ENCODE peak calls at places on chromosomes 6 and 20, in ten cellular contexts. One of them, this sample, is unnamed.

GRCh38 chr20:22456109-22456508 is 128.3 kb downstream of the FOXA2 start:
- DNase-seq in nephron progenitor cell: no peak
- DNase-seq in astrocyte of the cerebellum: no peak
- DNase-seq in fibroblast of lung: no peak
- DNase-seq in body of pancreas: no peak
- DNase-seq in RWPE1: no peak
- DNase-seq in HCT116: no peak
- DNase-seq in adrenal gland: no peak
- DNase-seq in ovary: no peak
- DNase-seq in hepatocyte: no peak
- DNase-seq in this sample: no peak

GRCh38 chr20:32135983-32136515 is 26.5 kb downstream of the TM9SF4 start:
- DNase-seq in nephron progenitor cell: no peak
- DNase-seq in astrocyte of the cerebellum: no peak
- DNase-seq in fibroblast of lung: no peak
- DNase-seq in body of pancreas: no peak
- DNase-seq in RWPE1: no peak
- DNase-seq in HCT116: no peak
- DNase-seq in adrenal gland: no peak
- DNase-seq in ovary: no peak
- DNase-seq in hepatocyte: no peak
- DNase-seq in this sample: no peak

GRCh38 chr6:82363368-82364086 is at the start of gene TPBG:
- DNase-seq in nephron progenitor cell: peak; percentile 85
- DNase-seq in astrocyte of the cerebellum: peak; percentile 54
- DNase-seq in fibroblast of lung: peak; percentile 87
- DNase-seq in body of pancreas: peak; percentile 52
- DNase-seq in RWPE1: peak; percentile 79
- DNase-seq in HCT116: peak; percentile 47
- DNase-seq in adrenal gland: peak; percentile 2
- DNase-seq in ovary: peak; percentile 38
- DNase-seq in hepatocyte: peak; percentile 79
- DNase-seq in this sample: no peak

GRCh38 chr6:99905209-99906106 is 88.6 kb downstream of the MCHR2 start:
- DNase-seq in nephron progenitor cell: peak; percentile 11
- DNase-seq in astrocyte of the cerebellum: peak; percentile 34
- DNase-seq in fibroblast of lung: peak; percentile 36
- DNase-seq in body of pancreas: peak; percentile 36
- DNase-seq in RWPE1: peak; percentile 62
- DNase-seq in HCT116: peak; percentile 60
- DNase-seq in adrenal gland: peak; percentile 8
- DNase-seq in ovary: no peak
- DNase-seq in hepatocyte: peak; percentile 69
- DNase-seq in this sample: peak; percentile 45

GRCh38 chr6:170135821-170136471 is 154.9 kb downstream of the DLL1 start:
- DNase-seq in nephron progenitor cell: no peak
- DNase-seq in astrocyte of the cerebellum: no peak
- DNase-seq in fibroblast of lung: no peak
- DNase-seq in body of pancreas: peak; percentile 8
- DNase-seq in RWPE1: no peak
- DNase-seq in HCT116: no peak
- DNase-seq in adrenal gland: no peak
- DNase-seq in ovary: peak; percentile 14
- DNase-seq in hepatocyte: no peak
- DNase-seq in this sample: no peak

GRCh38 chr20:59830107-59831023 is 103.1 kb downstream of the SYCP2 start:
- DNase-seq in nephron progenitor cell: no peak
- DNase-seq in astrocyte of the cerebellum: no peak
- DNase-seq in fibroblast of lung: no peak
- DNase-seq in body of pancreas: no peak
- DNase-seq in RWPE1: no peak
- DNase-seq in HCT116: no peak
- DNase-seq in adrenal gland: no peak
- DNase-seq in ovary: no peak
- DNase-seq in hepatocyte: peak; percentile 3
- DNase-seq in this sample: no peak

GRCh38 chr20:34089655-34090324 is 22.3 kb downstream of the EIF2S2 start:
- DNase-seq in nephron progenitor cell: no peak
- DNase-seq in astrocyte of the cerebellum: no peak
- DNase-seq in fibroblast of lung: no peak
- DNase-seq in body of pancreas: no peak
- DNase-seq in RWPE1: no peak
- DNase-seq in HCT116: no peak
- DNase-seq in adrenal gland: peak; percentile 65
- DNase-seq in ovary: no peak
- DNase-seq in hepatocyte: no peak
- DNase-seq in this sample: peak; percentile 82

GRCh38 chr6:156752666-156753301 is 24.4 kb upstream of the ARID1B start:
- DNase-seq in nephron progenitor cell: peak; percentile 15
- DNase-seq in astrocyte of the cerebellum: no peak
- DNase-seq in fibroblast of lung: no peak
- DNase-seq in body of pancreas: peak; percentile 74
- DNase-seq in RWPE1: no peak
- DNase-seq in HCT116: no peak
- DNase-seq in adrenal gland: peak; percentile 86
- DNase-seq in ovary: no peak
- DNase-seq in hepatocyte: no peak
- DNase-seq in this sample: no peak

GRCh38 chr6:163872335-163872734 is 457.8 kb downstream of the QKI start:
- DNase-seq in nephron progenitor cell: no peak
- DNase-seq in astrocyte of the cerebellum: peak; percentile 80
- DNase-seq in fibroblast of lung: peak; percentile 95
- DNase-seq in body of pancreas: no peak
- DNase-seq in RWPE1: peak; percentile 15
- DNase-seq in HCT116: no peak
- DNase-seq in adrenal gland: no peak
- DNase-seq in ovary: no peak
- DNase-seq in hepatocyte: no peak
- DNase-seq in this sample: peak; percentile 8

GRCh38 chr6:33794910-33795615 is 6.1 kb upstream of the LEMD2 start:
- DNase-seq in nephron progenitor cell: no peak
- DNase-seq in astrocyte of the cerebellum: no peak
- DNase-seq in fibroblast of lung: no peak
- DNase-seq in body of pancreas: no peak
- DNase-seq in RWPE1: no peak
- DNase-seq in HCT116: no peak
- DNase-seq in adrenal gland: no peak
- DNase-seq in ovary: no peak
- DNase-seq in hepatocyte: peak; percentile 21
- DNase-seq in this sample: no peak

GRCh38 chr6:14134211-14134910 is 16.8 kb downstream of the CD83 start:
- DNase-seq in nephron progenitor cell: no peak
- DNase-seq in astrocyte of the cerebellum: no peak
- DNase-seq in fibroblast of lung: no peak
- DNase-seq in body of pancreas: no peak
- DNase-seq in RWPE1: no peak
- DNase-seq in HCT116: no peak
- DNase-seq in adrenal gland: no peak
- DNase-seq in ovary: no peak
- DNase-seq in hepatocyte: no peak
- DNase-seq in this sample: no peak

GRCh38 chr20:20547221-20547875 is 165.1 kb downstream of the RALGAPA2 start:
- DNase-seq in nephron progenitor cell: no peak
- DNase-seq in astrocyte of the cerebellum: no peak
- DNase-seq in fibroblast of lung: peak; percentile 73
- DNase-seq in body of pancreas: no peak
- DNase-seq in RWPE1: no peak
- DNase-seq in HCT116: no peak
- DNase-seq in adrenal gland: no peak
- DNase-seq in ovary: no peak
- DNase-seq in hepatocyte: peak; percentile 28
- DNase-seq in this sample: no peak

DNA sequence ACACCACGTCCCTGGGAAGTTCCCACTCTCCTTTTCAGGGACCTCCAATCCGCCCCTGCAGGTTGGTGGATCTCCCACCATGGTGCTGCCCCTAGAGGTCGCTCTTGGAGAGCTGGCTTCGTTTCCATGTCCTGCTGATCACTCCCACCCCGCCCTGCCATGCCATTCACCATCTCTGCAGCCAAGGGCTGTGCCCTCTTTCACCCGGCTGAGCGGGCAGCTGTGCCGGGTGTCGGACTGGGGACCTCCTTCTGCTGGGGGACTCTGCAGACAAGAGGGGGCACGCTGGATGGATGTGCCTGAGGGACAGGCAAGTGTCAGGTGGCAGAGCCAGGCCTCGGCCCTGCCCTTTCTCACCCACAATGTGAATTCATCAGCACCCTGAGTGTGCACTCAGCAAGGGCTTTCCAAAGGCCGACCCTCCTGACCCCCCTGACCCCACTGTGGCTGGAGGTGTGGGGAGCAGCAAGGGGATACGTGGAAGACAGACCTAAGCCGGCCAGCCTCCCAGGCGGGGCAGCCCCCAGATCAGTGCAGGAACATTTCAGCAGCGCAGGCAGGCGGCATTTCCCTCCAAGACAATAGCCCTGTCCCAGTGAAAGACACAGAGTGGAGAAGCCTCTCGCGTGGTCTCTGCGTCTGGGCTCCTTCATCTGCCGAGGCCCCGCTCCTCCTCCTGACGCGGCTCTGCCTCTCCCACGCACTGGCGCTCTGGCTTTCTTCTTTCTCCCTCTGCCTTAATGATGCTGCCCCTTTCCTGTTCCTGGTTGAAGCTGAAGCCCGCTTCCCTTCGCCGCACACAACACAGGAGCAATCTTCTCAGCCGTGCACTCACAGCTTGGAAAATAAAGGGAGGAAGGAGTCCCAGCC is 347.2 kb downstream of the CDH4 start:
- DNase-seq in nephron progenitor cell: peak; percentile 23
- DNase-seq in astrocyte of the cerebellum: no peak
- DNase-seq in fibroblast of lung: no peak
- DNase-seq in body of pancreas: no peak
- DNase-seq in RWPE1: no peak
- DNase-seq in HCT116: no peak
- DNase-seq in adrenal gland: no peak
- DNase-seq in ovary: no peak
- DNase-seq in hepatocyte: no peak
- DNase-seq in this sample: no peak
- TF ChIP-seq CTCF in nephron progenitor cell: peak; percentile 12
- TF ChIP-seq CTCF in astrocyte of the cerebellum: no peak
- TF ChIP-seq CTCF in fibroblast of lung: no peak
- TF ChIP-seq CTCF in body of pancreas: no peak
- TF ChIP-seq CTCF in RWPE1: no peak
- TF ChIP-seq CTCF in HCT116: peak; percentile 24
- TF ChIP-seq CTCF in adrenal gland: no peak
- TF ChIP-seq CTCF in ovary: no peak
- TF ChIP-seq CTCF in hepatocyte: no peak
- TF ChIP-seq CTCF in this sample: no peak

DNA sequence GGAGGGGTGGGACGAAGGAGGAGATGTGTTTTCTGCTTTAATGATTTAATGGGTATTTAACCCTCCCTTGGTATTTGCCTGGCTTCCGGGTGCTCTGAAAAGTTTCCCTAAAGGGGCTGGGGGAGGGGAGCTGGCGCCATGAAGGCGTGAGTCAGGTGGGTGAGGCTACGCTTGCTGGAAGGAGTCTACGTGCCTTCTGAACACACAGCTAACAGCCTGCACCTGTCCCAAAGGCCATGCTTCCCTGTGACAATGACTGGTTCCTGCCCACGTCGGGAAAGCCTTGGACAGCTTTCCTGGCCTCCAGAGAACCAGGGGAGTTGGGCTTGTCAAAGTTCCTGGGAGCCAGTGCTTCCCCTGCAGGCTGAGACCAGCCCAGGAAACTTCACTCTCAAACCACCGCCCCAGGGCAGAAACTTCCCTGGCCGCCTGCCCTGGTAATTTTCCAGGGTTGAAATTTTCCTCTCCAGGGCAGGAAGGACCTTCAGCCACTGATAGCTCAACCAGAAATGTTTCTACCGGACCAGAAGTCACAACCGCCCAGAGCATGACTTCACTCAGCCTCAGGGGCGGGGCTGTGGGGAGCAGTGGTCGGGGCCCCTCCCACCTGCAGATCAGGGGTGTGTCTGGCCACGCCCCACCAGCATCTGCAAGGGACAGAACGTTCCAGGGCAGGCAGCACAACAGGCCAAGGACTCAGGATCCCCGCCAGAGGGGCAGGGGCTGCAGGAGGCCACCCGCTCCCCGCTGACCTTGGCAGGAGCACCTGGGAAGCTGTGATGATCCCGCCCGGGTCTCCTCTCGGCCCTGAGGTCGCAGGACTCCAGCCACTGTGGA is 18.6 kb upstream of the SLCO4A1 start:
- DNase-seq in nephron progenitor cell: peak; percentile 86
- DNase-seq in astrocyte of the cerebellum: peak; percentile 23
- DNase-seq in fibroblast of lung: peak; percentile 80
- DNase-seq in body of pancreas: peak; percentile 99
- DNase-seq in RWPE1: peak; percentile 100
- DNase-seq in HCT116: peak; percentile 73
- DNase-seq in adrenal gland: peak; percentile 98
- DNase-seq in ovary: peak; percentile 86
- DNase-seq in hepatocyte: peak; percentile 97
- DNase-seq in this sample: peak; percentile 93
- TF ChIP-seq CTCF in nephron progenitor cell: no peak
- TF ChIP-seq CTCF in astrocyte of the cerebellum: no peak
- TF ChIP-seq CTCF in fibroblast of lung: no peak
- TF ChIP-seq CTCF in body of pancreas: peak; percentile 26
- TF ChIP-seq CTCF in RWPE1: no peak
- TF ChIP-seq CTCF in HCT116: no peak
- TF ChIP-seq CTCF in adrenal gland: peak; percentile 37
- TF ChIP-seq CTCF in ovary: peak; percentile 28
- TF ChIP-seq CTCF in hepatocyte: no peak
- TF ChIP-seq CTCF in this sample: no peak

GRCh38 chr20:38548356-38549083 is 32.5 kb upstream of the ADIG start:
- DNase-seq in nephron progenitor cell: no peak
- DNase-seq in astrocyte of the cerebellum: no peak
- DNase-seq in fibroblast of lung: no peak
- DNase-seq in body of pancreas: no peak
- DNase-seq in RWPE1: no peak
- DNase-seq in HCT116: no peak
- DNase-seq in adrenal gland: no peak
- DNase-seq in ovary: no peak
- DNase-seq in hepatocyte: no peak
- DNase-seq in this sample: peak; percentile 83
- TF ChIP-seq CTCF in nephron progenitor cell: no peak
- TF ChIP-seq CTCF in astrocyte of the cerebellum: no peak
- TF ChIP-seq CTCF in fibroblast of lung: no peak
- TF ChIP-seq CTCF in body of pancreas: no peak
- TF ChIP-seq CTCF in RWPE1: no peak
- TF ChIP-seq CTCF in HCT116: no peak
- TF ChIP-seq CTCF in adrenal gland: no peak
- TF ChIP-seq CTCF in ovary: no peak
- TF ChIP-seq CTCF in hepatocyte: no peak
- TF ChIP-seq CTCF in this sample: no peak

DNA sequence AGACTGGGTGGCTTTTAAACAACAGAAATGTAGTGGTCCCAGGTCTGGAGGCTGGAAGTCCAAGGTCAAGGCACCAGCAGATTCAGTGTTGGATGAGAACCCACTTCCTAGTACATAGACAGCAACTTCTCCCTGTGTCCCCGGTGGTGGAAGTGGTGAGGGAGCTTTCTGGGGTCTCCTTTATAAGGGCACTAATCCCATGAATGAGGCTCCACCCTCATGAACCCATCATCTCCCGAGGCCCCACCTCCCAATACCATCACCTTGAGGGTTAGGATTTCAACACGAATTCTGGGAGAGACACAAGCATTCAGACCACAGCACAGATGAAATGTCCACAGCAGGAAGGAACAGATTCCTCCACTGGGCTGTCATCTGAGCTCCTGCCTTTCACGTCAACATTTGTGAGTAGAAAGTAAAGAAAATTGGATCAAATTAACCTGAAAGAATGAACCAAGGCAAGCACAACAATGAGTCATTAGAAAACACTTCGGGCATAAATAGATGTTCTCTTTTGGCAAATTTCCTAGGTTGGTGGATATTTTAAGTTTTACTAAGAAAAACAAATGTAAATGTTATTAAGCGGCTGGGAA is 130.7 kb downstream of the RNASET2 start:
- DNase-seq in nephron progenitor cell: no peak
- DNase-seq in astrocyte of the cerebellum: peak; percentile 53
- DNase-seq in fibroblast of lung: peak; percentile 53
- DNase-seq in body of pancreas: no peak
- DNase-seq in RWPE1: peak; percentile 34
- DNase-seq in HCT116: no peak
- DNase-seq in adrenal gland: no peak
- DNase-seq in ovary: no peak
- DNase-seq in hepatocyte: no peak
- DNase-seq in this sample: no peak
- TF ChIP-seq CTCF in nephron progenitor cell: no peak
- TF ChIP-seq CTCF in astrocyte of the cerebellum: no peak
- TF ChIP-seq CTCF in fibroblast of lung: no peak
- TF ChIP-seq CTCF in body of pancreas: no peak
- TF ChIP-seq CTCF in RWPE1: no peak
- TF ChIP-seq CTCF in HCT116: no peak
- TF ChIP-seq CTCF in adrenal gland: no peak
- TF ChIP-seq CTCF in ovary: no peak
- TF ChIP-seq CTCF in hepatocyte: no peak
- TF ChIP-seq CTCF in this sample: no peak